ENCODE peak calls at places on chromosome 1, in eight cellular contexts. R, M, U, V, L, S, O and N are unnamed samples.

GRCh38 chr1:214280386-214281029 is 451 bp upstream of the SMYD2 start:
- DNase-seq in R (peak; percentile 47), M (no peak), U (peak; percentile 55), V (peak; percentile 41), L (peak; percentile 60), S (no peak), O (no peak), N (peak; percentile 60)

GRCh38 chr1:154326546-154327465 is 1.5 kb downstream of the ATP8B2 start:
- DNase-seq in R (peak; percentile 68), M (no peak), U (no peak), V (peak; percentile 58), L (peak; percentile 83), S (peak; percentile 95), O (peak; percentile 74), N (no peak)

GRCh38 chr1:185934476-185935189 is 200.4 kb downstream of the HMCN1 start:
- DNase-seq in R (no peak), M (no peak), U (no peak), V (no peak), L (peak; percentile 51), S (no peak), O (no peak), N (no peak)

GRCh38 chr1:176504848-176505553 is 42.0 kb downstream of the PAPPA2 start:
- DNase-seq in R (no peak), M (no peak), U (no peak), V (no peak), L (no peak), S (no peak), O (no peak), N (no peak)

GRCh38 chr1:38071530-38072266 is 25.1 kb upstream of the POU3F1 start:
- DNase-seq in R (peak; percentile 34), M (no peak), U (peak; percentile 17), V (no peak), L (peak; percentile 27), S (no peak), O (peak; percentile 45), N (no peak)

GRCh38 chr1:9835758-9836631 is 12.2 kb upstream of the CLSTN1 start:
- DNase-seq in R (no peak), M (no peak), U (peak; percentile 42), V (no peak), L (peak; percentile 33), S (peak; percentile 90), O (no peak), N (no peak)

GRCh38 chr1:46530791-46531409 is 20.5 kb downstream of the KNCN start:
- DNase-seq in R (no peak), M (no peak), U (no peak), V (no peak), L (no peak), S (no peak), O (no peak), N (peak; percentile 51)

GRCh38 chr1:58584082-58584895 is 7.2 kb upstream of the TACSTD2 start:
- DNase-seq in R (no peak), M (no peak), U (peak; percentile 64), V (peak; percentile 87), L (peak; percentile 97), S (peak; percentile 95), O (peak; percentile 39), N (no peak)

GRCh38 chr1:7956218-7957032 is 5.1 kb upstream of the PARK7 start:
- DNase-seq in R (peak; percentile 79), M (no peak), U (no peak), V (no peak), L (peak; percentile 66), S (no peak), O (no peak), N (no peak)

GRCh38 chr1:109876617-109877319 is 33.9 kb upstream of the CSF1 start:
- DNase-seq in R (no peak), M (no peak), U (no peak), V (no peak), L (peak; percentile 59), S (no peak), O (no peak), N (no peak)

GRCh38 chr1:204077979-204078696 is 5.2 kb downstream of the SOX13 start:
- DNase-seq in R (no peak), M (no peak), U (peak; percentile 83), V (peak; percentile 55), L (peak; percentile 36), S (no peak), O (no peak), N (no peak)

GRCh38 chr1:208105756-208106155 is 138.4 kb downstream of the PLXNA2 start:
- DNase-seq in R (no peak), M (no peak), U (no peak), V (no peak), L (no peak), S (no peak), O (no peak), N (no peak)

GRCh38 chr1:178774263-178774662 is 49.2 kb downstream of the RALGPS2 start:
- DNase-seq in R (peak; percentile 38), M (peak; percentile 20), U (peak; percentile 18), V (no peak), L (peak; percentile 15), S (no peak), O (no peak), N (no peak)

GRCh38 chr1:20442920-20443625 is 42.9 kb downstream of the CAMK2N1 start:
- DNase-seq in R (no peak), M (no peak), U (no peak), V (no peak), L (no peak), S (no peak), O (no peak), N (no peak)

GRCh38 chr1:226092955-226093354 is 30.4 kb downstream of the H3-3A start:
- DNase-seq in R (no peak), M (no peak), U (no peak), V (no peak), L (no peak), S (no peak), O (no peak), N (no peak)

GRCh38 chr1:40820911-40821693 is 37.5 kb downstream of the KCNQ4 start:
- DNase-seq in R (no peak), M (no peak), U (no peak), V (no peak), L (no peak), S (no peak), O (peak; percentile 96), N (no peak)

GRCh38 chr1:1212780-1213152 is 1.2 kb downstream of the TNFRSF4 start:
- DNase-seq in R (peak; percentile 68), M (no peak), U (no peak), V (no peak), L (no peak), S (no peak), O (no peak), N (no peak)

DNA sequence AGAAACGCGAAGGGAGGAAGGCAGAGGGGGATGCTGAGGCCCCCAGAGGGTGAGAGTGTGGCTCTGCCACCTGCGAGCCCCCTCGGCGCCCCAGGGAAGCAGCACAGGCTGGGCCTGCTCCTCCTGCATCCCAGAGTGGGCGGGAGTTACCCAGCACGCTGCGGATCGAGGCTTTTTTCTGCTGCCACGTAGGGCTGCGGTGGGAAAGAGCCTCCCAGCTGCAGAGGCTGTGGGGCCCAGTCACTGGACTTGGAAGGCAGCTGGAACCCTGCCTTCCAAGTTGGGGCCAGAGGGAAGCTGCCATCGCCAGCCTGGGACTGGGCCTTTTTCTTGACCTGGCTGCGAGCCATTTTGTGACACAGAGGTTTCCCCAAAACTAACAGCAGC is 2.3 kb upstream of the GRIK3 start:
- DNase-seq in R (no peak), M (no peak), U (no peak), V (no peak), L (no peak), S (no peak), O (no peak), N (no peak)
- H3K4me3 ChIP-seq in R (no peak overlapping the region), M (no peak overlapping the region), U (no peak overlapping the region), V (no peak overlapping the region), L (no peak overlapping the region), S (no peak overlapping the region), O (no peak overlapping the region), N (no peak overlapping the region)

DNA sequence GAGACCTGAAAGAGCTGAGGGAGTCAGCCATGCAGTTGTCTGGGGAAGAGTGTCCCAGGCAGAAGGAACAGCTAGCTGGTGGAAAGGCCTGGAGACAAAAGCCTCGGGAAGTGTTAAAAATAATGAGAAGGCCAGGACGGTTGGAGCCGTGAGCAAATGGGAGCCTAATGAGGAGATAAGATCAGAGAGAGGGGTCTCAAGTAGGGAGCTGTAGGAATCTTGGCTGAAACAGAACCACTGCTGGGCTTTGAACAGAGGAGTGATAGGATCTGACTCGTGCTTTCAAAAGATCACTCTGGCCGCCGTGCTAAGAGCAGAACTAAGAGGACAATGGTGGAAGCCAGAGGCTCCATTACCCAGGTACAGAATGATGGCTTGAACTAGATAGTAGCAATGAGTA is 1.9 kb upstream of the FOXJ3 start:
- DNase-seq in R (no peak), M (no peak), U (no peak), V (no peak), L (no peak), S (no peak), O (no peak), N (no peak)
- H3K4me1 ChIP-seq in R (peaks cover 30% of the 10 kb centered on the region), M (peaks cover 15% of the 10 kb centered on the region), U (peaks cover 50% of the 10 kb centered on the region), V (peaks cover 9% of the 10 kb centered on the region), L (peaks cover 2% of the 10 kb centered on the region), S (peaks cover 33% of the 10 kb centered on the region), O (peaks cover 18% of the 10 kb centered on the region), N (peaks cover 47% of the 10 kb centered on the region)

DNA sequence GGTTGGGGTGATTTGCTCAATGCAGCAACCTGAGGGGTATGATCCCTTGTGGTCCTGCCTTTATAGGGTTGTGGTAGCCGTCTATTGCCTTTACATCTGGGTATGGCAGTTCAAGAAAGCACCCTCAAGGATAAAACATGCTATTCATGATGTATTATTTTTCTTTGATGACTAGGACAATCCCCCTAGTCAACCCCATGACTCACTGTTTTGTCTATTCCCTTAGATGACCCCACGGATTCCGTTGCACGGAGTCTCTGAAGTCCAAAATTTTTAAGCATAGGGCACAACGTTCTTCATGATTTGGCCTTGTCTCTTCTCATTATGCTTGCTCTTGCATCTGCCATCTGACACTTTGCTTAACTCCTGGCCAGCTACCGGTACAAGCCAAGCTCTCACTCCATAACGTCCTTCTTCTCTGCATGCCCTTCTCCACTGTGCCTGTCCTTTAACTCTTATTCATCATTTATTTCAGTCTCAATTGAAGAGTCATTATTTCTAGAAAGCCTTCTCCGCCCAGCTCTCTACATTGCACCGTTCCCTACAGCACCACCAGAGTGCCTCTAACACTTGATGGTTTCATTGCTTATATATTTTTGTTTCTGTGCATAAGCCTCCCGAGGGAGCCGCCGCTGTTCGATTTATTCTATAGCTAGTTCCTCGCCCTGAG is 838 bp upstream of the DISP1 start:
- DNase-seq in R (no peak), M (no peak), U (no peak), V (no peak), L (peak; percentile 62), S (no peak), O (no peak), N (no peak)
- H3K4me3 ChIP-seq in R (peak overlapping the region; percentile 85), M (peak overlapping the region; percentile 77), U (peak overlapping the region; percentile 75), V (no peak overlapping the region), L (no peak overlapping the region), S (peak overlapping the region; percentile 83), O (peak overlapping the region; percentile 67), N (peak overlapping the region; percentile 55)

DNA sequence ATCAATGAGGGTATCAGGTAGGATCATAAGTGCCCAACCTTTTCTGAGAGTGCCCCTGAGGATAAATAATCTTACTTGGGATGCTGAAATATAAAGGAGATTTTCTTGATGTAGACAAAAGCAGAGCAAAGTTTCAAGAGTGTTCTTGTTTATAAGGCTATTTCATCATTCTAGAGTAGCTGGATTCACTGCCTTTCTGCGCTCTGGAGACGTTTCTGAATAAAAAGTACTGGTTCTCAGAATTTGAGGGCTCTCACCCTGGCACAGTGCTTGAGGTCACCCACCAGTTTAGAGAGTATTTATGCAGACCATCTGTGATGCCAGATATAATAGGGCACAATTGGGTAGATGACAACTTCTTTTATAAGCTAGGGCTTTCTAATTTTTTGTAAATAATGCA is 103.3 kb downstream of the GDAP2 start:
- DNase-seq in R (no peak), M (no peak), U (no peak), V (no peak), L (no peak), S (no peak), O (no peak), N (no peak)
- H3K4me1 ChIP-seq in R (no peaks in the 10 kb centered on the region), M (no peaks in the 10 kb centered on the region), U (peaks cover 44% of the 10 kb centered on the region), V (no peaks in the 10 kb centered on the region), L (peaks cover 54% of the 10 kb centered on the region), S (peaks cover 53% of the 10 kb centered on the region), O (peaks cover 6% of the 10 kb centered on the region), N (no peaks in the 10 kb centered on the region)